ENCODE peak calls at places on chromosomes 5 and 9, in six cellular contexts. One of them, this sample, is unnamed. For H3K27me3, the result is how much of the 10 kb centered on the place peaks cover.

GRCh38 chr9:129320575-129321311 is 142.7 kb upstream of the IER5L start:
- DNase-seq in left ventricle myocardium inferior: peak
- DNase-seq in tibial nerve: peak
- DNase-seq in transverse colon: peak
- DNase-seq in lung: peak
- DNase-seq in mesendoderm: peak
- DNase-seq in this sample: no peak

GRCh38 chr9:68887232-68887631 is 126.7 kb downstream of the PRKACG start:
- DNase-seq in left ventricle myocardium inferior: no peak
- DNase-seq in tibial nerve: no peak
- DNase-seq in transverse colon: no peak
- DNase-seq in lung: no peak
- DNase-seq in mesendoderm: no peak
- DNase-seq in this sample: no peak

GRCh38 chr9:6805532-6805931 is 47.8 kb downstream of the KDM4C start:
- DNase-seq in left ventricle myocardium inferior: peak
- DNase-seq in tibial nerve: no peak
- DNase-seq in transverse colon: no peak
- DNase-seq in lung: no peak
- DNase-seq in mesendoderm: no peak
- DNase-seq in this sample: no peak

GRCh38 chr5:147482426-147483196 is 27.3 kb downstream of the DPYSL3 start:
- DNase-seq in left ventricle myocardium inferior: no peak
- DNase-seq in tibial nerve: no peak
- DNase-seq in transverse colon: no peak
- DNase-seq in lung: no peak
- DNase-seq in mesendoderm: peak
- DNase-seq in this sample: no peak

GRCh38 chr9:125137200-125137599 is 6.1 kb downstream of the SCAI start:
- DNase-seq in left ventricle myocardium inferior: no peak
- DNase-seq in tibial nerve: no peak
- DNase-seq in transverse colon: no peak
- DNase-seq in lung: no peak
- DNase-seq in mesendoderm: no peak
- DNase-seq in this sample: no peak

GRCh38 chr5:133081716-133082115 is 29.9 kb downstream of the HSPA4 start:
- DNase-seq in left ventricle myocardium inferior: no peak
- DNase-seq in tibial nerve: no peak
- DNase-seq in transverse colon: no peak
- DNase-seq in lung: no peak
- DNase-seq in mesendoderm: no peak
- DNase-seq in this sample: no peak

GRCh38 chr5:145943674-145944121 is 7.3 kb downstream of the SH3RF2 start:
- DNase-seq in left ventricle myocardium inferior: no peak
- DNase-seq in tibial nerve: no peak
- DNase-seq in transverse colon: peak
- DNase-seq in lung: peak
- DNase-seq in mesendoderm: no peak
- DNase-seq in this sample: peak

GRCh38 chr5:94017579-94017978 is 276.2 kb upstream of the POU5F2 start:
- DNase-seq in left ventricle myocardium inferior: no peak
- DNase-seq in tibial nerve: no peak
- DNase-seq in transverse colon: no peak
- DNase-seq in lung: no peak
- DNase-seq in mesendoderm: no peak
- DNase-seq in this sample: no peak

GRCh38 chr9:23721466-23721865 is 104.6 kb downstream of the ELAVL2 start:
- DNase-seq in left ventricle myocardium inferior: no peak
- DNase-seq in tibial nerve: no peak
- DNase-seq in transverse colon: no peak
- DNase-seq in lung: no peak
- DNase-seq in mesendoderm: no peak
- DNase-seq in this sample: no peak

GRCh38 chr9:23728736-23729135 is 97.3 kb downstream of the ELAVL2 start:
- DNase-seq in left ventricle myocardium inferior: no peak
- DNase-seq in tibial nerve: no peak
- DNase-seq in transverse colon: no peak
- DNase-seq in lung: no peak
- DNase-seq in mesendoderm: no peak
- DNase-seq in this sample: no peak

GRCh38 chr9:23725279-23725946 is 100.6 kb downstream of the ELAVL2 start:
- DNase-seq in left ventricle myocardium inferior: no peak
- DNase-seq in tibial nerve: no peak
- DNase-seq in transverse colon: no peak
- DNase-seq in lung: no peak
- DNase-seq in mesendoderm: no peak
- DNase-seq in this sample: no peak

DNA sequence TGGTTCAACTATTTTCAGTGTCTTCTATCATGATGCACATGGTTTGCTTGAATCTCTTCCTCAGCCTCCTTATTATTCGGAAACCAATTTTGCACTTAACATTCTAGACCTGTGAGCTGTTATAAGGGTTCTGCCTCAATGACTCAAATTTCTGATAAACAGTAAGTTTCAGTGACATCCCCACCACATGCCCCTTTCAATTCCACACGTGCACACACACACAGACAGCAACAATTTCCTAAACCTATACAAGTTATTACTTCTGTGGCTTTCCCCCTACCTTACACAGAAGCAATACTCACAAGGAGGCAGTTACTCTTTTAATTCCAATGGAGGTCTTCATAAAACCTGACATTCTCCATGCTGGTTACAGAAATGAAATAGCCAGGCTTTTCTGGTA is 102.4 kb downstream of the ELAVL2 start:
- DNase-seq in left ventricle myocardium inferior: no peak
- DNase-seq in tibial nerve: no peak
- DNase-seq in transverse colon: no peak
- DNase-seq in lung: no peak
- DNase-seq in mesendoderm: no peak
- DNase-seq in this sample: no peak
- H3K27me3 ChIP-seq in left ventricle myocardium inferior: under half
- H3K27me3 ChIP-seq in tibial nerve: under half
- H3K27me3 ChIP-seq in transverse colon: under half
- H3K27me3 ChIP-seq in lung: under half
- H3K27me3 ChIP-seq in mesendoderm: under half
- H3K27me3 ChIP-seq in this sample: under half

DNA sequence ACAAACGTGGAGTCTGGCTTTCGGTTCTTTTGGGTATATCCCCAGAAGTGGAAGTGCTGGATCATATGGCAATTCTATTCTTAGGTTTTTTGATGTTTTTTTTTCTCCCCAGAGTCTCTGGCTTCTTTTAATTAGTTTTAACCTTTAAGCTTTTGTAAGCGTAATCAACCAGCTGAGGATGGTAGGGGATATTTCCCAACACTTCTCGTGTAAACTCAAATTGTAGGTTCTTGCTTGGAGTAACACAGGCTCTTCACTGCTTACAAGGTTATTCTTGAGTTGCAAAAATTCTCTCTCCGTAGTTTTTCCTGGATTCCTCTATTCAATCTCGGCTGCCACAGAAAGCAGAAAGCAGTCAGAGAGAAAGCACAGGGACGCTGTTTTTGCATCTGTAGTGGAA is 11.9 kb downstream of the LAMC3 start:
- DNase-seq in left ventricle myocardium inferior: no peak
- DNase-seq in tibial nerve: no peak
- DNase-seq in transverse colon: no peak
- DNase-seq in lung: no peak
- DNase-seq in mesendoderm: no peak
- DNase-seq in this sample: no peak
- H3K27me3 ChIP-seq in left ventricle myocardium inferior: half or more
- H3K27me3 ChIP-seq in tibial nerve: under half
- H3K27me3 ChIP-seq in transverse colon: under half
- H3K27me3 ChIP-seq in lung: under half
- H3K27me3 ChIP-seq in mesendoderm: under half
- H3K27me3 ChIP-seq in this sample: under half

DNA sequence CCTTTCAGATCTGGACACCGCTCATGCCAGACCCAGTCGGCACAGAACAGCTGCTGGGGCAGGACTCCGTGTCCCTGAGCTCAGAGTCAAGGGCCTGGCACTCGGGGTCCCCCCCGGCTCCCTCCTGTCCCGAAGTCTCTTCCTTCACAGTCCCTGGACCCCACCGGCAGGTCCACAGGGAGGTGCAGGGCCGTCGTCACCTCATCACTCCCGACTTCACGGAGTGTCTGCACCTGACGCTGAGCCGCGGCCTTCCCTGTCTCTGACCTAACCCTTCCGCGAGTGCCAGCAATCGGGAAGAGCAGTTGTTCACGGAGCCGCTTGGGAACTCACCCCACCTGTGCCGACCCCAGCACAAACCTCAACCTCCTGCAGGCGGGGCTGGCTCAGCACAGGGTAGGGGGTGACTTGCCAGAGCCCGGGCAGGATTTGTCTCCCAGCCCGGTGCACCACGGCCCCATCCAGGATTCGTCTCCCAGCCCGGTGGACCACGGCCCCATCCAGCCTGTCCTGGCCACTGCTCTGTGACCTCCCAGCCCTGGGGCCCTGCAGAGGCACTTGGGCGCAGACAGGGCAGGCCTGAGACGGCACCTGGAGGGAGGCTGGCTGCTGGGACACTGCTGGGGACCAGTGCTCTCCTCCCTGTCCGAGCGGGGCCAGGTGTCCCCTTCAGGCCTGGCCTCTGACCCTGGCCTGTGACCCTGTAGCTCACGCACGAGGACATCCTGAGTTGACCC is 9.9 kb upstream of the SLC9A3 start:
- DNase-seq in left ventricle myocardium inferior: no peak
- DNase-seq in tibial nerve: no peak
- DNase-seq in transverse colon: no peak
- DNase-seq in lung: no peak
- DNase-seq in mesendoderm: no peak
- DNase-seq in this sample: no peak
- H3K27me3 ChIP-seq in left ventricle myocardium inferior: half or more
- H3K27me3 ChIP-seq in tibial nerve: under half
- H3K27me3 ChIP-seq in transverse colon: half or more
- H3K27me3 ChIP-seq in lung: under half
- H3K27me3 ChIP-seq in mesendoderm: under half
- H3K27me3 ChIP-seq in this sample: under half

GRCh38 chr5:181120761-181121160 is 10.2 kb downstream of the OR2V1 start:
- DNase-seq in left ventricle myocardium inferior: no peak
- DNase-seq in tibial nerve: no peak
- DNase-seq in transverse colon: no peak
- DNase-seq in lung: no peak
- DNase-seq in mesendoderm: no peak
- DNase-seq in this sample: no peak

GRCh38 chr5:181121675-181122561 is 9.1 kb downstream of the OR2V1 start:
- DNase-seq in left ventricle myocardium inferior: no peak
- DNase-seq in tibial nerve: no peak
- DNase-seq in transverse colon: no peak
- DNase-seq in lung: no peak
- DNase-seq in mesendoderm: peak
- DNase-seq in this sample: no peak

GRCh38 chr5:181118369-181118768 is 12.6 kb downstream of the OR2V1 start:
- DNase-seq in left ventricle myocardium inferior: no peak
- DNase-seq in tibial nerve: no peak
- DNase-seq in transverse colon: no peak
- DNase-seq in lung: no peak
- DNase-seq in mesendoderm: no peak
- DNase-seq in this sample: no peak

GRCh38 chr5:181120311-181120710 is 10.7 kb downstream of the OR2V1 start:
- DNase-seq in left ventricle myocardium inferior: no peak
- DNase-seq in tibial nerve: no peak
- DNase-seq in transverse colon: no peak
- DNase-seq in lung: no peak
- DNase-seq in mesendoderm: no peak
- DNase-seq in this sample: no peak

DNA sequence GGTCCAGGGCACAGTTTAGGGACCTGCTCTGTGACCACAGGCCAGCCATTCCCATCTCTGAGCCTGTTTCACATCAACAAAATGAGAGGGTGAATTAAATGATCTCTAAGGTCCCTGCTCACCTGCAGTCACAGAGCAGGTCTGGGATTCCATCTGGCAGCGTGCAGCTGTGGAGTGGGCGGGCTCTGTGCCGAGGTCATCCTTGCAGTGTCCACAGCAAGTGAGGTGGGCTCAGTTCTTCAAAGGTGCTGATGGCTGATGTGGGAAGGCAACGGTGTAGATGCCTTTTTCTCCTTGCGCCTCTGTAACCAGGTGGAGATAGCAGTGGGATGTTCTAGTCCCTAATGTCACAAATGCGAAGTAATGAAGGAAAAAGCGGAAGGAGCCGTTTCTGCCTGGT is 11.9 kb downstream of the OR2V1 start:
- DNase-seq in left ventricle myocardium inferior: no peak
- DNase-seq in tibial nerve: no peak
- DNase-seq in transverse colon: no peak
- DNase-seq in lung: no peak
- DNase-seq in mesendoderm: no peak
- DNase-seq in this sample: no peak
- H3K27me3 ChIP-seq in left ventricle myocardium inferior: half or more
- H3K27me3 ChIP-seq in tibial nerve: under half
- H3K27me3 ChIP-seq in transverse colon: half or more
- H3K27me3 ChIP-seq in lung: under half
- H3K27me3 ChIP-seq in mesendoderm: under half
- H3K27me3 ChIP-seq in this sample: under half

DNA sequence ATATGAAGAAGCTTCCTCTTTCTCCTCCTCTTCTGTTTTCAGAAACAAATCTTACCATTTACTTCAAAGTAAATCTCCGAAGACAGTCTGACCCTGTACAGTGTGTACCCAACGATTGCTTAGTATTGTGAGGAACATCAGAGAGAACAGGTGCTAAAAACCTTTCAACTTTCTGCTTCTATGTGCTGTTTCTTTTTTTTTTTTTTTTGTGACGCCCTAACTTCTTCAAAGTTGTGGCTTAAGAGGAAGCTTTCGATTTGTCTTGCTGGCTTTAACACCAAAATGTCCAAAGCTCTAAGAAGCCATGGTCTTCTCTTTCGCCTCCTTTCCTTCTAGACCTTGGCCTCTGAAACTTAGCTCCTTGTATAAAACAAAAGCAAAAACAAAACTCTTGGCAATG is 1.2 kb downstream of the TNFSF8 start:
- DNase-seq in left ventricle myocardium inferior: no peak
- DNase-seq in tibial nerve: no peak
- DNase-seq in transverse colon: no peak
- DNase-seq in lung: no peak
- DNase-seq in mesendoderm: no peak
- DNase-seq in this sample: no peak
- H3K27me3 ChIP-seq in left ventricle myocardium inferior: half or more
- H3K27me3 ChIP-seq in tibial nerve: under half
- H3K27me3 ChIP-seq in transverse colon: under half
- H3K27me3 ChIP-seq in lung: under half
- H3K27me3 ChIP-seq in mesendoderm: under half
- H3K27me3 ChIP-seq in this sample: under half